ENCODE peak calls at places on chromosomes 4 and X, in five cellular contexts. R, L, C, Z and B are unnamed samples.

GRCh38 chr4:27911047-27911446 is 1050.4 kb downstream of the STIM2 start:
- DNase-seq in C (no peak), Z (no peak), R (no peak), L (no peak), B (no peak)

GRCh38 chr4:38013461-38014366 is 53.5 kb downstream of the PTTG2 start:
- DNase-seq in C (no peak), R (no peak), L (peak), Z (no peak), B (peak)

GRCh38 chr4:138616775-138617174 is 374.6 kb upstream of the SLC7A11 start:
- DNase-seq in Z (no peak), R (no peak), C (no peak), L (no peak), B (no peak)

GRCh38 chrX:2781226-2781571 is 29.4 kb downstream of the XG start:
- DNase-seq in C (no peak), Z (no peak), R (no peak), L (no peak), B (no peak)

GRCh38 chr4:80492761-80493160 is 157.2 kb downstream of the CFAP299 start:
- DNase-seq in L (no peak), C (no peak), Z (no peak), R (no peak), B (no peak)

GRCh38 chrX:66050140-66050569 is 10.3 kb upstream of the VSIG4 start:
- DNase-seq in R (no peak), Z (no peak), C (no peak), L (peak), B (no peak)

GRCh38 chrX:32408389-32408788 is 803.0 kb downstream of the DMD start:
- DNase-seq in L (peak), R (no peak), C (no peak), Z (no peak), B (no peak)

GRCh38 chr4:136841526-136841925 is 690.8 kb downstream of the PCDH18 start:
- DNase-seq in R (no peak), Z (no peak), L (no peak), C (no peak), B (no peak)

GRCh38 chr4:102569200-102569599 is 68.0 kb downstream of the NFKB1 start:
- DNase-seq in Z (no peak), C (no peak), L (no peak), R (no peak), B (no peak)

GRCh38 chr4:3291969-3292570 is 751 bp upstream of the RGS12 start:
- DNase-seq in R (no peak), L (peak), C (peak), Z (peak), B (no peak)

GRCh38 chrX:81304545-81304944 is 102.6 kb downstream of the SH3BGRL start:
- DNase-seq in L (no peak), C (no peak), Z (no peak), R (no peak), B (no peak)

GRCh38 chr4:162865102-162865501 is 301.6 kb downstream of the NAF1 start:
- DNase-seq in L (no peak), Z (no peak), C (no peak), R (no peak), B (no peak)

GRCh38 chrX:110414679-110415439 is 56.2 kb downstream of the RTL9 start:
- DNase-seq in Z (no peak), R (peak), L (no peak), C (no peak), B (no peak)

GRCh38 chr4:102862016-102862415 is 6.8 kb upstream of the CISD2 start:
- DNase-seq in R (no peak), L (peak), C (no peak), Z (no peak), B (no peak)

GRCh38 chr4:972651-973424 is 531 bp downstream of the DGKQ start:
- DNase-seq in R (no peak), Z (peak), L (no peak), C (peak), B (no peak)

GRCh38 chrX:155888139-155888538 is 7.0 kb downstream of the VAMP7 start:
- DNase-seq in C (no peak), L (no peak), R (peak), Z (no peak), B (peak)

GRCh38 chr4:139606600-139607301 is 50.7 kb upstream of the SETD7 start:
- DNase-seq in C (no peak), R (no peak), Z (no peak), L (no peak), B (peak)